ENCODE peak calls at places on chromosomes 3 and 15, in nine cellular contexts. P is K562, V is stomach, C is suprapubic skin, F is GM12878, B is tibial nerve, A is ovary, X is esophagus muscularis mucosa, T is sigmoid colon. O is an unnamed sample.

GRCh38 chr15:57635300-57635944 is 43.7 kb downstream of the MYZAP start:
- DNase-seq in P (no peak), X (peak; percentile 92), T (peak; percentile 77), B (no peak), C (no peak), V (peak; percentile 63), A (peak; percentile 26), F (no peak), O (no peak)

GRCh38 chr3:139937674-139938279 is 2.8 kb downstream of the CLSTN2 start:
- DNase-seq in P (peak; percentile 29), A (peak; percentile 80), T (no peak), X (peak; percentile 81), F (no peak), B (peak; percentile 64), V (peak; percentile 36), C (no peak), O (no peak)

GRCh38 chr15:67253103-67253502 is 1.4 kb downstream of the AAGAB start:
- DNase-seq in X (no peak), V (no peak), T (no peak), P (no peak), F (no peak), C (no peak), A (no peak), B (no peak), O (no peak)

GRCh38 chr3:61946925-61947324 is 385.6 kb downstream of the PTPRG start:
- DNase-seq in V (no peak), T (no peak), C (no peak), A (no peak), P (no peak), B (no peak), F (no peak), X (no peak), O (no peak)

GRCh38 chr3:107992976-107993684 is 97.7 kb downstream of the CD47 start:
- DNase-seq in P (no peak), V (no peak), A (no peak), T (no peak), F (no peak), C (no peak), X (no peak), B (no peak), O (peak; percentile 53)

GRCh38 chr15:100191161-100191560 is 150.6 kb downstream of the ADAMTS17 start:
- DNase-seq in B (no peak), A (no peak), C (no peak), T (peak; percentile 24), X (no peak), F (no peak), P (no peak), V (no peak), O (no peak)

GRCh38 chr15:70260580-70260979 is 162.9 kb upstream of the TLE3 start:
- DNase-seq in P (no peak), X (no peak), C (no peak), T (no peak), V (no peak), F (no peak), B (no peak), A (no peak), O (no peak)

GRCh38 chr15:39167114-39168058 is 413.5 kb upstream of the THBS1 start:
- DNase-seq in F (no peak), V (no peak), P (no peak), A (no peak), C (no peak), B (no peak), T (no peak), X (no peak), O (no peak)

GRCh38 chr15:85748176-85748575 is 46.5 kb downstream of the KLHL25 start:
- DNase-seq in T (peak; percentile 40), C (no peak), V (peak; percentile 17), P (no peak), F (no peak), A (peak; percentile 9), B (no peak), X (no peak), O (no peak)

GRCh38 chr15:40466426-40467259 is 4.1 kb upstream of the CHST14 start:
- DNase-seq in F (no peak), A (no peak), V (no peak), P (peak; percentile 55), X (no peak), C (no peak), T (no peak), B (no peak), O (no peak)

GRCh38 chr3:10548997-10549396 is 43.6 kb upstream of the ATP2B2 start:
- DNase-seq in T (peak; percentile 7), X (peak; percentile 78), V (no peak), P (no peak), A (no peak), F (no peak), C (peak; percentile 48), B (no peak), O (no peak)

GRCh38 chr3:53806182-53807116 is 39.8 kb downstream of the CHDH start:
- DNase-seq in T (peak; percentile 52), C (peak; percentile 73), V (no peak), P (no peak), F (peak; percentile 13), X (no peak), A (no peak), B (no peak), O (no peak)

GRCh38 chr3:73605388-73605787 is 19.4 kb downstream of the PDZRN3 start:
- DNase-seq in B (no peak), P (no peak), F (no peak), V (no peak), A (no peak), T (no peak), C (no peak), X (no peak), O (no peak)

GRCh38 chr3:151903501-151903991 is 30.1 kb downstream of the SUCNR1 start:
- DNase-seq in F (no peak), X (no peak), B (no peak), C (no peak), P (no peak), V (no peak), T (no peak), A (peak; percentile 47), O (no peak)

GRCh38 chr3:100068758-100069345 is 45.4 kb downstream of the FILIP1L start:
- DNase-seq in A (peak; percentile 77), C (peak; percentile 85), V (peak; percentile 80), X (no peak), T (peak; percentile 85), P (peak; percentile 79), B (peak; percentile 82), F (peak; percentile 33), O (peak; percentile 86)

GRCh38 chr3:11907667-11908660 is 61.3 kb upstream of the TAMM41 start:
- DNase-seq in P (no peak), T (no peak), A (no peak), V (no peak), F (no peak), C (no peak), B (no peak), X (no peak), O (peak; percentile 23)

GRCh38 chr3:42229942-42230688 is 35.9 kb downstream of the CCK start:
- DNase-seq in C (no peak), T (no peak), X (no peak), F (no peak), V (no peak), A (no peak), P (peak; percentile 56), B (peak; percentile 22), O (no peak)

GRCh38 chr15:80183886-80184285 is 31.1 kb downstream of the FAH start:
- DNase-seq in A (no peak), T (no peak), X (no peak), V (no peak), B (no peak), F (no peak), P (peak; percentile 13), C (no peak), O (no peak)

DNA sequence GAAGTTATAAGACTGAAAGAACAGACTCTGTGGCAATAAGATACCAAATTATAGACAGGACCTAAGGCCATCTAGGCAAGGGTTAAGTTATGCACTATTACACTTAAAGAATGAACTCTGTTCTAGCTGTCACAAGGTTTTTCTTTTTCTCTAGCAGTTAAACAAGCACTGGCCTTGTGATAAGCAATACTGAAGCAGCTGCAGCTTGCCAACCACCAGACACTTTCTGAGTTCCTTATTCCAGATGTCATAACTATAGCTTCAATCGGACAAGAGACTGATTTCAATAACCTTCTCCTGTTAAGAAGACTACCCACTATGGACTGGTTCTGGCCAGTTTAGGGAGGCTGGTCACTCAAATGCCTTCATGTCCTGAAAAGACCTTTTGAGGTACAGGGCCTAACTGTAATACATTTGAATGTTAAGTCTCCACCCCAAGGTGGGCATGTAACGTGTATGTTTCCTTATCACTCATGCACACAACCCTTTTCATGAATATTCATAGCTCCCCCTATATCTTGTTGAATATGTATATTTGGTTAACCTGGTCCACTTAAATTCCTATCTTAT is 85.8 kb downstream of the CFAP20DC start:
- DNase-seq in C (no peak), V (no peak), X (no peak), A (no peak), B (no peak), P (peak; percentile 23), F (no peak), T (no peak), O (no peak)
- TF ChIP-seq EP300 in C (no peak), V (no peak), X (no peak), A (no peak), B (no peak), P (no peak), F (no peak), T (no peak), O (no peak)

DNA sequence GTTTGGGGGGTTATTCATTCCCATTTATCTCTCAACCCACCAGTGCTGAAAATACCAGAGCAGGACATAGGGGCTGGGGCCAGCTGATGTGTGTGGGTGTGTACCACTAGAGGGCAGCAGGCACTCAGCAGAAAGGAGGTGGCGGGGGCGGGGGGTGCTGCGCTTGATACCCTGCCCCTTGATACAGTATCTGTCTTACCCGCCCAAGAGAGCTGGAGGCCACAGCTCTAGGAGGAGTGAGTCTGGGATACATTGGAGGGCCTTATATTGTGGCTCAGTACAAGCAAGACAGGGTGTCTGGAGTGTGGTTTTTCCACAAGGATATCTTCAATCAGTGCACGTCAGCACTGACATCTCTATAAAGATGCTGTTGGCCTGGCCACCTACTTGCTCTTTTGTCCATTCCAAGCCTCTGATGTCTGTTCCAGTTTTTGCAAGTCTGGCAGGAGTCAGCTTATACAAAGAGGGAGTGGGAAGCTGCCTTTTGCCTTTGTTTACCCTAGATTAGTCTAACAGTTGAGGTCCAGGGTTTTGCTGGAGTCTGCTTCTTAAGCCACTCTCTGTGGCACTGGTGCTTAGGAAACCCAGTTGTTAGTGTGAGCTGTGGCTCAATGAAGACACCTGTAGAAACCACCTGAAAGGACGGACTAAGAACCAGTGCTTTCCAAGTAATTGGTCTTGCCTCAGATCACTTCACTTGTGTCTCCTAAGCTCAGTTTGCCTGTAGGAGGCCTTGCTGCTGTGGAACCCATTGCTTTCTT is 1.5 kb upstream of the RBM15B start:
- DNase-seq in B (peak; percentile 32), F (no peak), P (peak; percentile 68), T (no peak), X (no peak), V (peak; percentile 64), C (no peak), A (no peak), O (peak; percentile 52)
- H3K36me3 ChIP-seq in B (no peaks in the 10 kb centered on the region), F (peaks cover 30% of the 10 kb centered on the region), P (peaks cover 62% of the 10 kb centered on the region), T (peaks cover 16% of the 10 kb centered on the region), X (peaks cover 46% of the 10 kb centered on the region), V (peaks cover 33% of the 10 kb centered on the region), C (peaks cover 37% of the 10 kb centered on the region), A (no peaks in the 10 kb centered on the region), O (peaks cover 58% of the 10 kb centered on the region)

GRCh38 chr15:63979227-63979793 is 67.0 kb downstream of the DAPK2 start:
- DNase-seq in B (no peak), P (no peak), T (no peak), V (no peak), A (no peak), F (no peak), X (no peak), C (no peak), O (no peak)
- TF ChIP-seq EP300 in B (no peak), P (no peak), T (no peak), V (no peak), A (no peak), F (no peak), X (no peak), C (no peak), O (no peak)

GRCh38 chr3:128071771-128072453 is 19.7 kb downstream of the SEC61A1 start:
- DNase-seq in F (no peak), B (no peak), C (no peak), X (peak; percentile 87), T (peak; percentile 55), A (no peak), P (no peak), V (no peak), O (no peak)
- H3K36me3 ChIP-seq in F (peaks cover 47% of the 10 kb centered on the region), B (peaks cover 7% of the 10 kb centered on the region), C (peaks cover 61% of the 10 kb centered on the region), X (peaks cover 70% of the 10 kb centered on the region), T (peaks cover 34% of the 10 kb centered on the region), A (no peaks in the 10 kb centered on the region), P (peaks cover 78% of the 10 kb centered on the region), V (peaks cover 60% of the 10 kb centered on the region), O (peaks cover 59% of the 10 kb centered on the region)

O was measured in upper lobe of left lung.